ENCODE peak calls at places on chromosomes 5 and 9, in five cellular contexts. K, U, D, A and O are unnamed samples.

GRCh38 chr5:103561670-103562069 is 919 bp downstream of the NUDT12 start:
- DNase-seq in K (no peak), U (no peak), D (peak), A (no peak), O (no peak)

GRCh38 chr5:76402251-76402879 is 720 bp upstream of the IQGAP2 start:
- DNase-seq in K (peak), U (no peak), D (peak), A (peak), O (no peak)

GRCh38 chr5:172085738-172086137 is 79.3 kb upstream of the FBXW11 start:
- DNase-seq in K (no peak), U (no peak), D (no peak), A (no peak), O (no peak)

GRCh38 chr5:23268136-23268535 is 239.3 kb upstream of the PRDM9 start:
- DNase-seq in K (no peak), U (no peak), D (no peak), A (no peak), O (no peak)

GRCh38 chr5:175576096-175576495 is 81.8 kb upstream of the HRH2 start:
- DNase-seq in K (no peak), U (no peak), D (no peak), A (no peak), O (no peak)

GRCh38 chr5:31492824-31493223 is 39.1 kb downstream of the DROSHA start:
- DNase-seq in K (no peak), U (no peak), D (no peak), A (no peak), O (no peak)

GRCh38 chr5:83036991-83037390 is 40.2 kb downstream of the TMEM167A start:
- DNase-seq in K (no peak), U (no peak), D (no peak), A (no peak), O (no peak)

GRCh38 chr9:126057461-126057860 is 269.2 kb upstream of the MVB12B start:
- DNase-seq in K (no peak), U (no peak), D (no peak), A (no peak), O (no peak)

GRCh38 chr5:148849461-148849860 is 23.1 kb downstream of the ADRB2 start:
- DNase-seq in K (no peak), U (no peak), D (no peak), A (no peak), O (no peak)

GRCh38 chr5:40236001-40236400 is 443.7 kb upstream of the PTGER4 start:
- DNase-seq in K (no peak), U (no peak), D (no peak), A (no peak), O (no peak)

GRCh38 chr5:1637639-1638481 is 114.1 kb upstream of the LPCAT1 start:
- DNase-seq in K (no peak), U (no peak), D (peak), A (no peak), O (no peak)

GRCh38 chr9:88835038-88835466 is 156.2 kb upstream of the S1PR3 start:
- DNase-seq in K (no peak), U (no peak), D (no peak), A (peak), O (no peak)

GRCh38 chr9:77271023-77271690 is 93.8 kb downstream of the VPS13A start:
- DNase-seq in K (no peak), U (no peak), D (no peak), A (no peak), O (no peak)

GRCh38 chr5:20974423-20974822 is 986.4 kb upstream of the CDH18 start:
- DNase-seq in K (no peak), U (no peak), D (no peak), A (no peak), O (no peak)

GRCh38 chr5:90640484-90641059 is 82.0 kb downstream of the ADGRV1 start:
- DNase-seq in K (no peak), U (no peak), D (no peak), A (peak), O (no peak)

GRCh38 chr5:125298258-125298657 is 551.8 kb upstream of the ZNF608 start:
- DNase-seq in K (no peak), U (no peak), D (no peak), A (no peak), O (no peak)

GRCh38 chr5:32057157-32058096 is 116.7 kb downstream of the GOLPH3 start:
- DNase-seq in K (no peak), U (no peak), D (no peak), A (no peak), O (peak)

GRCh38 chr9:137129089-137129455 is 9.9 kb upstream of the GRIN1 start:
- DNase-seq in K (no peak), U (no peak), D (no peak), A (no peak), O (no peak)

GRCh38 chr5:97231025-97231636 is 48.1 kb upstream of the RIOK2 start:
- DNase-seq in K (peak), U (no peak), D (peak), A (peak), O (peak)

GRCh38 chr9:124869986-124870560 is 8.1 kb downstream of the ARPC5L start:
- DNase-seq in K (peak), U (no peak), D (no peak), A (peak), O (no peak)

GRCh38 chr5:15889001-15889400 is 290.6 kb downstream of the MARCHF11 start:
- DNase-seq in K (no peak), U (no peak), D (no peak), A (no peak), O (no peak)

GRCh38 chr9:86405926-86406325 is 51.7 kb upstream of the TUT7 start:
- DNase-seq in K (peak), U (no peak), D (no peak), A (no peak), O (peak)

GRCh38 chr5:35640623-35641022 is 23.0 kb downstream of the SPEF2 start:
- DNase-seq in K (no peak), U (no peak), D (no peak), A (no peak), O (no peak)

GRCh38 chr5:172823840-172824362 is 10.2 kb upstream of the ERGIC1 start:
- DNase-seq in K (no peak), U (no peak), D (no peak), A (no peak), O (no peak)

GRCh38 chr9:86274821-86275643 is 7.3 kb downstream of the ISCA1 start:
- DNase-seq in K (no peak), U (no peak), D (no peak), A (no peak), O (no peak)

GRCh38 chr5:34898258-34898895 is 16.9 kb downstream of the RAD1 start:
- DNase-seq in K (peak), U (peak), D (peak), A (no peak), O (peak)

GRCh38 chr5:133376986-133377385 is 235.4 kb downstream of the FSTL4 start:
- DNase-seq in K (no peak), U (no peak), D (no peak), A (no peak), O (no peak)

GRCh38 chr5:14686517-14686916 is 22.0 kb downstream of the OTULIN start:
- DNase-seq in K (no peak), U (no peak), D (no peak), A (no peak), O (no peak)

GRCh38 chr5:172421020-172421419 is 33.3 kb downstream of the SH3PXD2B start:
- DNase-seq in K (no peak), U (no peak), D (no peak), A (no peak), O (no peak)

GRCh38 chr5:164048527-164048926 is 543.1 kb downstream of the MAT2B start:
- DNase-seq in K (no peak), U (no peak), D (no peak), A (no peak), O (no peak)

GRCh38 chr5:150458819-150459557 is 9.4 kb upstream of the RPS14 start:
- DNase-seq in K (peak), U (no peak), D (peak), A (no peak), O (no peak)

GRCh38 chr5:14440598-14441401 is 140.8 kb upstream of the OTULINL start:
- DNase-seq in K (no peak), U (no peak), D (no peak), A (no peak), O (no peak)

GRCh38 chr5:139116256-139116655 is 81.9 kb downstream of the SIL1 start:
- DNase-seq in K (no peak), U (no peak), D (no peak), A (no peak), O (no peak)

GRCh38 chr5:14011089-14012004 is 66.9 kb upstream of the DNAH5 start:
- DNase-seq in K (peak), U (peak), D (peak), A (no peak), O (peak)

GRCh38 chr9:33124716-33125378 is 42.3 kb downstream of the B4GALT1 start:
- DNase-seq in K (no peak), U (no peak), D (no peak), A (no peak), O (no peak)

GRCh38 chr5:151123897-151124751 is 33.5 kb downstream of the ANXA6 start:
- DNase-seq in K (no peak), U (no peak), D (no peak), A (peak), O (no peak)

GRCh38 chr5:60672693-60673264 is 27.2 kb downstream of the DEPDC1B start:
- DNase-seq in K (peak), U (no peak), D (no peak), A (no peak), O (no peak)

GRCh38 chr5:80406980-80407734 is 707 bp upstream of the ZFYVE16 start:
- DNase-seq in K (peak), U (no peak), D (no peak), A (no peak), O (no peak)

GRCh38 chr9:70983723-70984280 is 137.6 kb downstream of the TRPM3 start:
- DNase-seq in K (no peak), U (no peak), D (no peak), A (no peak), O (no peak)

GRCh38 chr9:70987986-70988385 is 133.4 kb downstream of the TRPM3 start:
- DNase-seq in K (no peak), U (no peak), D (no peak), A (no peak), O (no peak)

GRCh38 chr9:70986984-70987383 is 134.4 kb downstream of the TRPM3 start:
- DNase-seq in K (no peak), U (no peak), D (no peak), A (no peak), O (no peak)

DNA sequence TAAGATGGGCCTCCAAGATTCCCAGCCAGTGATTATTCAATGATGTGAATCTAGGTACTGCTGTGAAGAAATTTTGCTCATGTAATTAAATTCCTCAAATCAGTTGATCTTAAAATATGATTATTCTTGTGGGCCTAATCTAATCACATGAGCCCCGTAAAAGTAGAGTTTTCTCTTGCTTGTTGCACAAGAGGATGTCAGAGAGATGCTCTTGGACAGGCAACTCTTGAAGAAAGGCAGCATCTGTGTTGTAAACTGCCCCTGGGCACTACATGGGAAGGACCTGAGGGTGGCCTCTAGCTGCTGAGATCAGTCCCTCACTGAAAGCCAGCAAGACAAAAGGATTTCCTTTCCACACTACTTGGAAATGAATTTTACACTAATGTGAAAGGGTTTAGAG is 132.9 kb downstream of the TRPM3 start:
- DNase-seq in K (no peak), U (no peak), D (no peak), A (no peak), O (no peak)
- TF ChIP-seq ZNF274 in K (no peak), U (no peak), D (no peak), A (no peak), O (no peak)

GRCh38 chr5:170266570-170267379 is 30.8 kb downstream of the LCP2 start:
- DNase-seq in K (no peak), U (no peak), D (no peak), A (no peak), O (no peak)

GRCh38 chr5:170263906-170264305 is 31.1 kb downstream of the C5orf58 start:
- DNase-seq in K (no peak), U (no peak), D (no peak), A (no peak), O (no peak)

GRCh38 chr5:170268153-170268689 is 29.4 kb downstream of the LCP2 start:
- DNase-seq in K (no peak), U (no peak), D (no peak), A (no peak), O (no peak)

GRCh38 chr5:170267431-170268152 is 30.0 kb downstream of the LCP2 start:
- DNase-seq in K (peak), U (no peak), D (peak), A (peak), O (peak)

GRCh38 chr5:170265527-170265926 is 32.0 kb downstream of the LCP2 start:
- DNase-seq in K (no peak), U (no peak), D (no peak), A (no peak), O (no peak)
- TF ChIP-seq EZH2 in K (no peak), U (no peak), D (no peak), A (no peak), O (no peak)

DNA sequence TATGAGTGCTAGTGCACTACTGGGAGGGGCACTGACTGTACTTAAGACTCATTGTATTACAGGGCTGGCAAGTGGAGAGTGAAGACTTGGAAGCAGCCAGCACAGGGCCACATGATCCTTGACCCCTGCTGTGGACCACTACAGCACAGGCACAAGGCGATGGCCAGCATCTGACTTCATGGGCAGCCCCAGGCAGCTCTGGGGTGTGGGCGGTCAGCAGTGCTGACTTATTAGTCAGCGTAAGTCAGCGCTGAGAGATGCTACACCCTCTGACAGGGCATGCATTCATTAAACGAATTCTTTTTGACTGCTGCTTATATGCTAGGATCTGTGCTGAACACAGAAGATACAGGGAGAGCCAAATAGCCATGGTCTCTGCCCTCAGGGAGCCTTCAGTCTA is 9.3 kb downstream of the SLC46A2 start:
- DNase-seq in K (no peak), U (no peak), D (no peak), A (no peak), O (no peak)
- TF ChIP-seq MAX in K (no peak), U (no peak), D (no peak), A (no peak), O (peak)

DNA sequence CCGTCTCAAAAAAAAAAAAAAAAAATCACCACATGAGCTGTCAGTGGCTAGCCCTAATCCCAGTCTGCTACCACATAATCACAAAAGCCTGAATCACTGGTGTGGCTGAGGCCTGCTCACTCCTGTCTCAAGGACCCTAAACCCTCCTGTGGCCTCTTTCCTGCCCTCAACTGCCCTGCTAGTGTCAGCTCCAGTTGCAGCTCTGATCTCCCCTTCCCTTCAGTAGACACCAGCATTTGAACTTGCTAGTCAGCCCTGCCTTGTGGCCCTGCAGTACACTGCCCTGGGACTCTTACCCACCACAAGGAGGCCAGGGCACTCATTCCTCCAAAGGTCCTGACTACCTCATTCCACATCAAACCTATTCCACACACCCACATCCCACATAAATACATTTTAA is 9.5 kb upstream of the P4HA2 start:
- DNase-seq in K (no peak), U (no peak), D (no peak), A (no peak), O (no peak)
- TF ChIP-seq ZNF274 in K (no peak), U (no peak), D (no peak), A (no peak), O (no peak)

DNA sequence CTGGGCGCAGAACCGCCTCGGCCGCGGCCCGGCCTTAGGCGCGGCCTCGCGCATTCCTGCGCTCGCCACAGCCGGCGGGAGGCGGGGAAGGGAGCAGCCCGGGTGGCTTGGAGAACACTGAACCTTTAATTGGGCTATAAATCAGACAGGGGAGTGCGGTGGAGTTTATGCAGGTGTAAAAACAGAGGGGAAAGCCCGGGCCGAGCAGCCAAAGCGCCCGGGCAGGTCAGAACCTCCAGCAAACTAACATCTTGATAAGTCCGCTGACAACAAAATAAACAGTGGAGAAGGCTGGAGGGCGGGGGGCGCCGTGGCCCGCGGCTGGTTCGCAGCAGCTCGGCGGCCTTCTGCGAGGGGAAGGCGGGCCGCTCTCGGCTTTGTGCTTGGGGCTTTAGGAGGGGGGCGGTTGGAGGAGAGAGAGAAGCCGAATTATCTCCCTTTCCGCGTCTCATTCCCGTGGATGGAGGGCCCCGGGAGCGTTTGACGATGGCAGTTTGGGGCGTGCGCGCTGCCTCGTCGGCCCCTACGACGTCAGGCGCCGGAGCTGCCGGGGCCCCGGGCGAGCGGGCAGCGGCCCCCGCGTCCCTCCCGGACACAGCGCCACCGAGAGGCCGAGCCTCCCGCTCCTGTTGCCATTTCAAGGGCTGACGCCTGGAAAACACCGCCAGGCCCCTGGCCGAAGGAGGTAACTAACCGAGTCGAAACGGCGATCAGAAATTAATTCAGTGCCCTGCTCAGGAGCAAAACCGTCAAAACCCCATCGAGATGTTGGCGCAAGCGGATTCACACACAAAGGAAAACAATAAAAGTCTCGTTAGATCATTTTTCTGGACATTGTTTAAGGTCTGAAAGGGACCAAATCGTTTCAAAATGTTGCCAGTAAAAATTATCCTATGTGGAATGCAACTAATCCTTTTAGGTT is 11.2 kb downstream of the FOXD1 start:
- DNase-seq in K (no peak), U (no peak), D (peak), A (no peak), O (peak)
- TF ChIP-seq EZH2 in K (no peak), U (peak), D (no peak), A (no peak), O (no peak)